ENCODE peak calls at places on chromosomes 2 and 18, in five cellular contexts. A, Q, V, Y and M are unnamed samples.
A peak's percentile ranks its signal among the peaks of the same experiment; 100 is the strongest.

GRCh38 chr18:33304277-33304676 is 136.2 kb downstream of the CCDC178 start:
- DNase-seq in A (no peak), Q (no peak), V (no peak), Y (no peak), M (no peak)

GRCh38 chr2:69123182-69123581 is 110.2 kb downstream of the ANTXR1 start:
- DNase-seq in A (no peak), Q (no peak), V (no peak), Y (no peak), M (no peak)

GRCh38 chr2:33347856-33348255 is 128.6 kb upstream of the RASGRP3 start:
- DNase-seq in A (no peak), Q (no peak), V (no peak), Y (no peak), M (no peak)

GRCh38 chr2:187466129-187466792 is 18.2 kb upstream of the CALCRL start:
- DNase-seq in A (no peak), Q (no peak), V (no peak), Y (no peak), M (no peak)

GRCh38 chr2:51103205-51103604 is 71.3 kb upstream of the NRXN1 start:
- DNase-seq in A (no peak), Q (no peak), V (no peak), Y (no peak), M (peak; percentile 54)

GRCh38 chr2:181628590-181629585 is 28.0 kb downstream of the CERKL start:
- DNase-seq in A (no peak), Q (no peak), V (no peak), Y (no peak), M (no peak)

GRCh38 chr2:40220177-40220925 is 231.5 kb downstream of the SLC8A1 start:
- DNase-seq in A (no peak), Q (no peak), V (no peak), Y (no peak), M (peak; percentile 82)

GRCh38 chr2:43692428-43692994 is 16.3 kb upstream of the C1GALT1C1L start:
- DNase-seq in A (no peak), Q (no peak), V (no peak), Y (no peak), M (no peak)